ENCODE peak calls at places on chromosome 19, in four cellular contexts. O, R, I and T are unnamed samples.

GRCh38 chr19:16621165-16621800 is 6.7 kb downstream of the MED26 start:
- DNase-seq in O (no peak), R (no peak), I (no peak), T (no peak)

GRCh38 chr19:1098177-1099051 is 3.2 kb upstream of the POLR2E start:
- DNase-seq in O (no peak), R (no peak), I (no peak), T (no peak)

GRCh38 chr19:751501-752341 is 809 bp downstream of the MISP start:
- DNase-seq in I (no peak), R (peak), O (no peak), T (no peak)

GRCh38 chr19:43639507-43640423 is at the start of gene CADM4:
- DNase-seq in O (peak), R (no peak), I (peak), T (peak)

GRCh38 chr19:49638360-49638759 is 1.6 kb downstream of the RRAS start:
- DNase-seq in R (no peak), I (no peak), O (no peak), T (no peak)

GRCh38 chr19:30001794-30002193 is 59.8 kb downstream of the URI1 start:
- DNase-seq in O (no peak), R (peak), I (no peak), T (no peak)

GRCh38 chr19:49833594-49833993 is 15.5 kb downstream of the MED25 start:
- DNase-seq in I (no peak), O (no peak), R (no peak), T (no peak)

GRCh38 chr19:46970815-46971214 is 48.8 kb upstream of the NPAS1 start:
- DNase-seq in I (no peak), O (no peak), R (no peak), T (no peak)

GRCh38 chr19:2042485-2043268 is 8.4 kb downstream of the MKNK2 start:
- DNase-seq in I (no peak), R (no peak), O (no peak), T (no peak)

GRCh38 chr19:54665530-54665929 is 2.7 kb downstream of the LILRB4 start:
- DNase-seq in O (no peak), I (no peak), R (no peak), T (no peak)

GRCh38 chr19:47813304-47813994 is 8.3 kb upstream of the CRX start:
- DNase-seq in R (peak), I (peak), O (peak), T (peak)

GRCh38 chr19:44808463-44809371 is at the start of gene BCAM:
- DNase-seq in O (peak), I (no peak), R (peak), T (peak)

GRCh38 chr19:17281391-17282304 is at the start of gene ANKLE1:
- DNase-seq in R (no peak), O (peak), I (no peak), T (peak)

GRCh38 chr19:45613926-45614725 is 12.1 kb upstream of the GPR4 start:
- DNase-seq in O (no peak), I (no peak), R (peak), T (no peak)

GRCh38 chr19:15197275-15198005 is 3.4 kb downstream of the NOTCH3 start:
- DNase-seq in O (no peak), I (no peak), R (peak), T (no peak)

GRCh38 chr19:48218964-48219363 is 36.7 kb downstream of the CARD8 start:
- DNase-seq in R (peak), I (no peak), O (no peak), T (no peak)

GRCh38 chr19:18468517-18468916 is 30.6 kb upstream of the ISYNA1 start:
- DNase-seq in I (no peak), R (no peak), O (no peak), T (no peak)